ENCODE peak calls at places on chromosome 10, in seven cellular contexts. One of them, this sample, is unnamed. For H3K4me1, the result is how much of the 10 kb centered on the place peaks cover.

GRCh38 chr10:131928248-131929095 is 27.7 kb downstream of the PPP2R2D start:
- DNase-seq in right lobe of liver: peak
- DNase-seq in IMR-90: peak
- DNase-seq in H1: no peak
- DNase-seq in spleen: peak
- DNase-seq in prostate gland: no peak
- DNase-seq in body of pancreas: no peak
- DNase-seq in this sample: no peak

GRCh38 chr10:61487506-61487905 is 34.3 kb upstream of the TMEM26 start:
- DNase-seq in spleen: no peak
- DNase-seq in IMR-90: peak
- DNase-seq in right lobe of liver: no peak
- DNase-seq in prostate gland: no peak
- DNase-seq in body of pancreas: no peak
- DNase-seq in H1: no peak
- DNase-seq in this sample: no peak

GRCh38 chr10:17290226-17290625 is 62.2 kb downstream of the VIM start:
- DNase-seq in spleen: no peak
- DNase-seq in right lobe of liver: no peak
- DNase-seq in IMR-90: peak
- DNase-seq in body of pancreas: peak
- DNase-seq in H1: no peak
- DNase-seq in prostate gland: peak
- DNase-seq in this sample: no peak

GRCh38 chr10:58531084-58531695 is 18.5 kb downstream of the BICC1 start:
- DNase-seq in H1: peak
- DNase-seq in right lobe of liver: peak
- DNase-seq in prostate gland: peak
- DNase-seq in spleen: no peak
- DNase-seq in IMR-90: peak
- DNase-seq in body of pancreas: peak
- DNase-seq in this sample: no peak

GRCh38 chr10:22931948-22932347 is 4.1 kb downstream of the ARMC3 start:
- DNase-seq in spleen: no peak
- DNase-seq in right lobe of liver: no peak
- DNase-seq in prostate gland: no peak
- DNase-seq in IMR-90: peak
- DNase-seq in H1: no peak
- DNase-seq in body of pancreas: peak
- DNase-seq in this sample: no peak

GRCh38 chr10:128908109-128908898 is 558.7 kb upstream of the MGMT start:
- DNase-seq in body of pancreas: no peak
- DNase-seq in right lobe of liver: no peak
- DNase-seq in IMR-90: no peak
- DNase-seq in H1: no peak
- DNase-seq in prostate gland: no peak
- DNase-seq in spleen: no peak
- DNase-seq in this sample: no peak

GRCh38 chr10:18290651-18291313 is 150.6 kb downstream of the CACNB2 start:
- DNase-seq in IMR-90: no peak
- DNase-seq in spleen: no peak
- DNase-seq in H1: no peak
- DNase-seq in prostate gland: no peak
- DNase-seq in right lobe of liver: no peak
- DNase-seq in body of pancreas: peak
- DNase-seq in this sample: no peak

GRCh38 chr10:128062837-128063563 is 63.2 kb downstream of the MKI67 start:
- DNase-seq in IMR-90: no peak
- DNase-seq in spleen: peak
- DNase-seq in prostate gland: no peak
- DNase-seq in right lobe of liver: peak
- DNase-seq in H1: no peak
- DNase-seq in body of pancreas: no peak
- DNase-seq in this sample: no peak

GRCh38 chr10:123809632-123810031 is 82.0 kb downstream of the CPXM2 start:
- DNase-seq in IMR-90: no peak
- DNase-seq in spleen: no peak
- DNase-seq in prostate gland: no peak
- DNase-seq in right lobe of liver: no peak
- DNase-seq in body of pancreas: no peak
- DNase-seq in H1: no peak
- DNase-seq in this sample: no peak

GRCh38 chr10:69892436-69893215 is 90.9 kb downstream of the COL13A1 start:
- DNase-seq in right lobe of liver: no peak
- DNase-seq in IMR-90: no peak
- DNase-seq in spleen: no peak
- DNase-seq in prostate gland: no peak
- DNase-seq in body of pancreas: no peak
- DNase-seq in H1: no peak
- DNase-seq in this sample: no peak

GRCh38 chr10:112146799-112147198 is 36.8 kb downstream of the GPAM start:
- DNase-seq in body of pancreas: no peak
- DNase-seq in spleen: no peak
- DNase-seq in prostate gland: no peak
- DNase-seq in IMR-90: no peak
- DNase-seq in right lobe of liver: no peak
- DNase-seq in H1: no peak
- DNase-seq in this sample: no peak

GRCh38 chr10:109773818-109774440 is 149.4 kb downstream of the XPNPEP1 start:
- DNase-seq in spleen: no peak
- DNase-seq in IMR-90: peak
- DNase-seq in prostate gland: no peak
- DNase-seq in body of pancreas: no peak
- DNase-seq in H1: no peak
- DNase-seq in right lobe of liver: no peak
- DNase-seq in this sample: no peak

GRCh38 chr10:52706347-52707070 is 66.1 kb downstream of the MBL2 start:
- DNase-seq in H1: no peak
- DNase-seq in prostate gland: no peak
- DNase-seq in spleen: no peak
- DNase-seq in right lobe of liver: no peak
- DNase-seq in body of pancreas: no peak
- DNase-seq in IMR-90: no peak
- DNase-seq in this sample: no peak

GRCh38 chr10:119575506-119575905 is 21.3 kb downstream of the TIAL1 start:
- DNase-seq in spleen: no peak
- DNase-seq in IMR-90: peak
- DNase-seq in right lobe of liver: no peak
- DNase-seq in body of pancreas: no peak
- DNase-seq in prostate gland: no peak
- DNase-seq in H1: no peak
- DNase-seq in this sample: no peak

GRCh38 chr10:34506773-34507172 is 308.3 kb downstream of the PARD3 start:
- DNase-seq in prostate gland: no peak
- DNase-seq in spleen: no peak
- DNase-seq in IMR-90: no peak
- DNase-seq in right lobe of liver: no peak
- DNase-seq in H1: no peak
- DNase-seq in body of pancreas: no peak
- DNase-seq in this sample: no peak

GRCh38 chr10:101558206-101558605 is 29.9 kb downstream of the POLL start:
- DNase-seq in IMR-90: no peak
- DNase-seq in body of pancreas: no peak
- DNase-seq in right lobe of liver: no peak
- DNase-seq in prostate gland: no peak
- DNase-seq in spleen: no peak
- DNase-seq in H1: no peak
- DNase-seq in this sample: no peak

GRCh38 chr10:71739368-71739900 is 19.9 kb upstream of the C10orf105 start:
- DNase-seq in H1: no peak
- DNase-seq in right lobe of liver: no peak
- DNase-seq in IMR-90: no peak
- DNase-seq in body of pancreas: no peak
- DNase-seq in prostate gland: no peak
- DNase-seq in spleen: peak
- DNase-seq in this sample: no peak
- H3K4me1 ChIP-seq in H1: under half
- H3K4me1 ChIP-seq in right lobe of liver: under half
- H3K4me1 ChIP-seq in IMR-90: under half
- H3K4me1 ChIP-seq in body of pancreas: under half
- H3K4me1 ChIP-seq in prostate gland: under half
- H3K4me1 ChIP-seq in spleen: half or more
- H3K4me1 ChIP-seq in this sample: half or more

GRCh38 chr10:75398630-75399460 is 2.7 kb downstream of the ZNF503 start:
- DNase-seq in prostate gland: peak
- DNase-seq in spleen: no peak
- DNase-seq in right lobe of liver: no peak
- DNase-seq in IMR-90: no peak
- DNase-seq in body of pancreas: peak
- DNase-seq in H1: peak
- DNase-seq in this sample: no peak
- TF ChIP-seq POLR2A in prostate gland: no peak
- TF ChIP-seq POLR2A in spleen: no peak
- TF ChIP-seq POLR2A in right lobe of liver: no peak
- TF ChIP-seq POLR2A in IMR-90: no peak
- TF ChIP-seq POLR2A in body of pancreas: peak
- TF ChIP-seq POLR2A in H1: no peak
- TF ChIP-seq POLR2A in this sample: no peak

GRCh38 chr10:103968441-103969391 is 1.8 kb downstream of the SLK start:
- DNase-seq in right lobe of liver: no peak
- DNase-seq in H1: no peak
- DNase-seq in spleen: no peak
- DNase-seq in prostate gland: no peak
- DNase-seq in IMR-90: peak
- DNase-seq in body of pancreas: no peak
- DNase-seq in this sample: no peak

GRCh38 chr10:103969436-103969835 is 2.5 kb downstream of the SLK start:
- DNase-seq in H1: no peak
- DNase-seq in IMR-90: no peak
- DNase-seq in body of pancreas: no peak
- DNase-seq in right lobe of liver: no peak
- DNase-seq in spleen: no peak
- DNase-seq in prostate gland: no peak
- DNase-seq in this sample: no peak

GRCh38 chr10:103966671-103967432 is at the start of gene SLK:
- DNase-seq in body of pancreas: peak
- DNase-seq in spleen: peak
- DNase-seq in IMR-90: peak
- DNase-seq in prostate gland: peak
- DNase-seq in right lobe of liver: peak
- DNase-seq in H1: peak
- DNase-seq in this sample: no peak

GRCh38 chr10:103967433-103968142 is 648 bp downstream of the SLK start:
- DNase-seq in body of pancreas: peak
- DNase-seq in prostate gland: peak
- DNase-seq in right lobe of liver: no peak
- DNase-seq in IMR-90: no peak
- DNase-seq in spleen: no peak
- DNase-seq in H1: no peak
- DNase-seq in this sample: no peak

DNA sequence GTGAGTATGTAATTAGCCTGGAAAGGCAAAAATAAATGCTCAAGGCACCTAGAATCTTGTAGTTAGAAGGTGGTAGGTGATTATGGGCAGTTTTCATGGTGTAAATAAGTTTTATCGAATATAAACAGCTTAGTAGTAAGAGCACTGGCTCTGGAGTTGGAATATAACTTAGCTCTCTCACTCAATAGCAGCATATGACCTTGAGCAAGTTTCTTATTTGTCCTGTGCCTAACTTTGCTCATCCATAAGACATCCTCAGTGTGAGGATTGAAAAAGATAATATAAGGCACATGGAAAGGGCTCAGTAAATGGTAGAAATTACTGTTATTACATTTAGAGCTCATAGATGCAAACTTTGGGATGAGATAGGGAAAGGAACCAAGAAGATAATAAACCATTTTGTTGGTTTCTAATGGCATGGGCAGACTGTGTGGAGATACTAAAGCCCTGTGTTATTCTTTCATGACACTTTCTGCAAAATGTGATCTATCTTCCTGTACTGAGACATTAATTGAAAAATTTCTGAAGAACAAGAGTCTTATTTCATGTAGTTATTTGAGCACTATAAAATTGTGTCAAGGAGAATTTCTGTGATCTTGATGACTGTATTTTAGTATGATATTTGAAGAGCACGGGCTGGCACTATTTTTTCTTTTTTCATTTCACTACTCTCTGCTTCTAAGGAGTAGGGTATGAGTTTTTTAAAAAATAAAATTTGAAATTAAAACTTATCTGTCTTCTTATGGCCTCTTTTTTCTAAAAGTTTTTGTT is 3.1 kb downstream of the SLK start:
- DNase-seq in spleen: no peak
- DNase-seq in prostate gland: no peak
- DNase-seq in body of pancreas: no peak
- DNase-seq in IMR-90: no peak
- DNase-seq in right lobe of liver: no peak
- DNase-seq in H1: no peak
- DNase-seq in this sample: no peak
- H3K4me3 ChIP-seq in spleen: peak
- H3K4me3 ChIP-seq in prostate gland: no peak
- H3K4me3 ChIP-seq in body of pancreas: no peak
- H3K4me3 ChIP-seq in IMR-90: peak
- H3K4me3 ChIP-seq in right lobe of liver: no peak
- H3K4me3 ChIP-seq in H1: no peak
- H3K4me3 ChIP-seq in this sample: peak

DNA sequence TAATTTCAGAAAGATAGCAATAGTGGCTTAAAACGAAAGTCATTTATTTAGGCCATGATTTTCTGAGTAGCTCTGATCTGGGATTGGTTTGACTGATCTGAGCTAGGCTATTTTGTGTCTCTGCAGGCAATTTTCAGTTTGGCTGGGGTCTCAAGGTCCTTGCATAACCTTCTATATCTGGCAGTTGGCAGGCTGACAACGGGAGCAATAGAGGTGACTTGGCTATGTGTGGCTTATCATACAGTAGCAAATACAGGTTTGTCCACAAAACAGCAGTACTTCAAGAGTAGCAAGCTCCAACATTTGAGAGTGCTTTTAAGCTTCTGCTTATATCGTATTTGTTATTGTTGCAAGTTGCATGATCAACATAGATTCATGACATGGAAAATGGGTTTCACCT is 1167.3 kb upstream of the CELF2 start:
- DNase-seq in IMR-90: no peak
- DNase-seq in prostate gland: no peak
- DNase-seq in H1: no peak
- DNase-seq in spleen: no peak
- DNase-seq in right lobe of liver: no peak
- DNase-seq in body of pancreas: peak
- DNase-seq in this sample: no peak
- H3K4me1 ChIP-seq in IMR-90: under half
- H3K4me1 ChIP-seq in prostate gland: under half
- H3K4me1 ChIP-seq in H1: under half
- H3K4me1 ChIP-seq in spleen: under half
- H3K4me1 ChIP-seq in right lobe of liver: under half
- H3K4me1 ChIP-seq in body of pancreas: under half
- H3K4me1 ChIP-seq in this sample: under half

GRCh38 chr10:92238586-92239098 is 52.2 kb downstream of the CPEB3 start:
- DNase-seq in prostate gland: peak
- DNase-seq in right lobe of liver: peak
- DNase-seq in IMR-90: peak
- DNase-seq in H1: no peak
- DNase-seq in body of pancreas: peak
- DNase-seq in spleen: no peak
- DNase-seq in this sample: no peak
- TF ChIP-seq POLR2A in prostate gland: no peak
- TF ChIP-seq POLR2A in right lobe of liver: peak
- TF ChIP-seq POLR2A in IMR-90: no peak
- TF ChIP-seq POLR2A in H1: no peak
- TF ChIP-seq POLR2A in body of pancreas: no peak
- TF ChIP-seq POLR2A in spleen: no peak
- TF ChIP-seq POLR2A in this sample: no peak